ENCODE peak calls at places on chromosomes 16 and 17, in ten cellular contexts. W is head of caudate nucleus; K is GM03348; Z is GM04503; F is ovary; O is mesothelial cell of epicardium; L is MM.1S; A is lower leg skin; G is adipocyte; R is stimulated activated CD4-positive, alpha-beta T cell treated with anti-CD3 and anti-CD28 coated beads, Interleukin-12 subunit alpha, Interleukin-12 subunit beta, amount 100 ng/mL, for 4 hours. D is an unnamed sample.

GRCh38 chr17:910503-911194 is 68.9 kb downstream of the NXN start:
- DNase-seq in W (no peak), K (peak; percentile 54), Z (no peak), F (no peak), O (no peak), L (no peak), A (no peak), G (peak; percentile 83), R (no peak), D (no peak)

GRCh38 chr16:14405611-14406537 is 224.2 kb downstream of the PARN start:
- DNase-seq in W (no peak), K (peak; percentile 39), Z (no peak), F (peak; percentile 36), O (peak; percentile 21), L (peak; percentile 95), A (peak; percentile 87), G (peak; percentile 35), R (no peak), D (no peak)

GRCh38 chr17:58513391-58513912 is 986 bp downstream of the MTMR4 start:
- DNase-seq in W (peak; percentile 63), K (no peak), Z (no peak), F (no peak), O (no peak), L (no peak), A (no peak), G (no peak), R (peak; percentile 40), D (no peak)

GRCh38 chr16:67022531-67023214 is 6.3 kb upstream of the CBFB start:
- DNase-seq in W (no peak), K (peak; percentile 69), Z (no peak), F (no peak), O (no peak), L (no peak), A (no peak), G (peak; percentile 34), R (no peak), D (peak; percentile 19)

GRCh38 chr16:86585821-86586611 is 7.7 kb downstream of the FOXL1 start:
- DNase-seq in W (no peak), K (peak; percentile 68), Z (peak; percentile 81), F (no peak), O (no peak), L (no peak), A (peak; percentile 29), G (peak; percentile 88), R (no peak), D (no peak)

GRCh38 chr17:43940630-43941029 is 1.6 kb downstream of the PPY start:
- DNase-seq in W (no peak), K (peak; percentile 55), Z (no peak), F (no peak), O (no peak), L (peak; percentile 24), A (no peak), G (peak; percentile 62), R (no peak), D (no peak)

GRCh38 chr16:1216296-1216619 is 8.8 kb downstream of the TPSG1 start:
- DNase-seq in W (no peak), K (no peak), Z (no peak), F (no peak), O (no peak), L (no peak), A (no peak), G (no peak), R (no peak), D (no peak)

GRCh38 chr17:53462393-53462811 is 360.3 kb upstream of the KIF2B start:
- DNase-seq in W (no peak), K (no peak), Z (no peak), F (no peak), O (no peak), L (no peak), A (no peak), G (no peak), R (no peak), D (no peak)

GRCh38 chr16:11316331-11317015 is 28.8 kb upstream of the RMI2 start:
- DNase-seq in W (no peak), K (no peak), Z (no peak), F (no peak), O (no peak), L (no peak), A (no peak), G (no peak), R (no peak), D (no peak)

GRCh38 chr17:1752425-1752941 is 9.4 kb upstream of the SERPINF1 start:
- DNase-seq in W (no peak), K (no peak), Z (no peak), F (no peak), O (no peak), L (no peak), A (no peak), G (no peak), R (no peak), D (no peak)

GRCh38 chr17:36133629-36134259 is 30.1 kb downstream of the CCL4 start:
- DNase-seq in W (no peak), K (no peak), Z (no peak), F (no peak), O (no peak), L (no peak), A (peak; percentile 9), G (no peak), R (no peak), D (no peak)

GRCh38 chr17:73048170-73048569 is 44.3 kb downstream of the SLC39A11 start:
- DNase-seq in W (no peak), K (no peak), Z (no peak), F (no peak), O (no peak), L (no peak), A (no peak), G (no peak), R (no peak), D (no peak)

GRCh38 chr17:36752096-36752888 is 150.9 kb downstream of the MRM1 start:
- DNase-seq in W (no peak), K (no peak), Z (no peak), F (no peak), O (no peak), L (no peak), A (no peak), G (no peak), R (no peak), D (no peak)

GRCh38 chr17:13393841-13394710 is 207.7 kb downstream of the HS3ST3A1 start:
- DNase-seq in W (peak; percentile 36), K (peak; percentile 87), Z (peak; percentile 77), F (no peak), O (no peak), L (no peak), A (no peak), G (peak; percentile 73), R (no peak), D (no peak)

GRCh38 chr17:75810216-75810615 is 25.6 kb downstream of the UNK start:
- DNase-seq in W (no peak), K (no peak), Z (no peak), F (no peak), O (no peak), L (no peak), A (no peak), G (no peak), R (no peak), D (no peak)

GRCh38 chr17:35449371-35449931 is 885 bp upstream of the SLFN13 start:
- DNase-seq in W (no peak), K (peak; percentile 10), Z (no peak), F (peak; percentile 26), O (no peak), L (peak; percentile 37), A (peak; percentile 87), G (no peak), R (no peak), D (no peak)

GRCh38 chr16:85093705-85094104 is 18.6 kb downstream of the CIBAR2 start:
- DNase-seq in W (no peak), K (no peak), Z (no peak), F (no peak), O (no peak), L (no peak), A (no peak), G (no peak), R (no peak), D (no peak)

GRCh38 chr16:25060920-25061319 is 45.8 kb upstream of the ARHGAP17 start:
- DNase-seq in W (no peak), K (no peak), Z (no peak), F (no peak), O (no peak), L (no peak), A (no peak), G (no peak), R (no peak), D (no peak)

GRCh38 chr17:48261297-48261880 is 153.8 kb downstream of the SNX11 start:
- DNase-seq in W (no peak), K (peak; percentile 8), Z (no peak), F (no peak), O (no peak), L (peak; percentile 66), A (no peak), G (no peak), R (no peak), D (no peak)

GRCh38 chr17:65121916-65122821 is 15.0 kb upstream of the RGS9 start:
- DNase-seq in W (no peak), K (no peak), Z (no peak), F (no peak), O (no peak), L (peak; percentile 56), A (peak; percentile 62), G (no peak), R (peak; percentile 19), D (no peak)

GRCh38 chr17:28536532-28537218 is 15.7 kb downstream of the UNC119 start:
- DNase-seq in W (no peak), K (no peak), Z (no peak), F (no peak), O (no peak), L (no peak), A (no peak), G (no peak), R (no peak), D (no peak)

GRCh38 chr17:83100853-83101391 is 21.5 kb downstream of the METRNL start:
- DNase-seq in W (no peak), K (no peak), Z (no peak), F (no peak), O (no peak), L (peak; percentile 63), A (peak; percentile 91), G (no peak), R (no peak), D (no peak)

GRCh38 chr17:61490540-61490975 is 38.3 kb downstream of the TBX4 start:
- DNase-seq in W (peak; percentile 51), K (peak; percentile 79), Z (peak; percentile 59), F (no peak), O (no peak), L (no peak), A (no peak), G (peak; percentile 78), R (no peak), D (no peak)

GRCh38 chr17:21061158-21061835 is 18.5 kb upstream of the USP22 start:
- DNase-seq in W (no peak), K (no peak), Z (no peak), F (no peak), O (no peak), L (no peak), A (no peak), G (no peak), R (no peak), D (no peak)

GRCh38 chr16:23967018-23967417 is 131.2 kb downstream of the PRKCB start:
- DNase-seq in W (no peak), K (no peak), Z (no peak), F (peak; percentile 55), O (no peak), L (no peak), A (no peak), G (no peak), R (no peak), D (no peak)

GRCh38 chr16:11402051-11402744 is 56.9 kb downstream of the RMI2 start:
- DNase-seq in W (no peak), K (no peak), Z (no peak), F (no peak), O (no peak), L (no peak), A (no peak), G (no peak), R (no peak), D (no peak)

GRCh38 chr17:80827646-80828643 is 163.7 kb upstream of the CHMP6 start:
- DNase-seq in W (no peak), K (no peak), Z (no peak), F (no peak), O (no peak), L (no peak), A (no peak), G (no peak), R (no peak), D (no peak)

GRCh38 chr17:50203589-50204345 is 2.3 kb upstream of the COL1A1 start:
- DNase-seq in W (no peak), K (peak; percentile 90), Z (peak; percentile 99), F (peak; percentile 58), O (no peak), L (no peak), A (no peak), G (peak; percentile 90), R (no peak), D (no peak)